ENCODE peak calls at places on chromosome 21, in seven cellular contexts. K is colonic mucosa, M is psoas muscle, F is progenitor cell of endocrine pancreas, I is cardiac fibroblast, L is ascending aorta, J is fibroblast of lung. O is an unnamed sample.

GRCh38 chr21:14229399-14229798 is 13.4 kb downstream of the RBM11 start:
- DNase-seq in K (no peak), M (no peak), F (no peak), I (no peak), L (no peak), J (no peak), O (no peak)

GRCh38 chr21:15190837-15191236 is 126.0 kb upstream of the NRIP1 start:
- DNase-seq in K (no peak), M (no peak), F (no peak), I (no peak), L (no peak), J (no peak), O (no peak)

GRCh38 chr21:17819878-17820232 is 699 bp upstream of the C21orf91 start:
- DNase-seq in K (no peak), M (no peak), F (no peak), I (no peak), L (no peak), J (no peak), O (no peak)

GRCh38 chr21:16532841-16533240 is 803.1 kb downstream of the USP25 start:
- DNase-seq in K (no peak), M (no peak), F (no peak), I (peak; percentile 71), L (no peak), J (peak; percentile 73), O (peak; percentile 46)

GRCh38 chr21:46161800-46162592 is 6.6 kb upstream of the FTCD start:
- DNase-seq in K (peak; percentile 12), M (no peak), F (no peak), I (no peak), L (no peak), J (no peak), O (no peak)

GRCh38 chr21:37811711-37812110 is 104.5 kb downstream of the KCNJ6 start:
- DNase-seq in K (no peak), M (no peak), F (no peak), I (peak; percentile 4), L (no peak), J (no peak), O (no peak)

GRCh38 chr21:37821791-37822450 is 94.3 kb downstream of the KCNJ6 start:
- DNase-seq in K (no peak), M (no peak), F (no peak), I (no peak), L (no peak), J (no peak), O (peak; percentile 79)

GRCh38 chr21:21631961-21632360 is 633.8 kb downstream of the NCAM2 start:
- DNase-seq in K (no peak), M (no peak), F (no peak), I (peak; percentile 24), L (no peak), J (peak; percentile 45), O (no peak)

GRCh38 chr21:24852610-24853195 is 754.6 kb downstream of the MRPL39 start:
- DNase-seq in K (no peak), M (no peak), F (no peak), I (no peak), L (no peak), J (no peak), O (no peak)

GRCh38 chr21:17848228-17848627 is 29.1 kb upstream of the C21orf91 start:
- DNase-seq in K (peak; percentile 33), M (peak; percentile 30), F (no peak), I (peak; percentile 84), L (no peak), J (peak; percentile 97), O (peak; percentile 85)

GRCh38 chr21:33418686-33419085 is 15.5 kb downstream of the IFNGR2 start:
- DNase-seq in K (no peak), M (peak; percentile 78), F (no peak), I (peak; percentile 73), L (no peak), J (peak; percentile 69), O (no peak)

GRCh38 chr21:14916676-14917141 is 148.1 kb downstream of the NRIP1 start:
- DNase-seq in K (no peak), M (no peak), F (no peak), I (peak; percentile 33), L (no peak), J (peak; percentile 48), O (peak; percentile 54)

GRCh38 chr21:41768371-41769042 is 1.7 kb upstream of the RIPK4 start:
- DNase-seq in K (peak; percentile 91), M (no peak), F (no peak), I (peak; percentile 61), L (no peak), J (peak; percentile 43), O (peak; percentile 88)

GRCh38 chr21:24046816-24047443 is 1560.4 kb downstream of the MRPL39 start:
- DNase-seq in K (no peak), M (no peak), F (no peak), I (no peak), L (no peak), J (no peak), O (no peak)

GRCh38 chr21:26519142-26519541 is 53.9 kb downstream of the CYYR1 start:
- DNase-seq in K (no peak), M (no peak), F (no peak), I (no peak), L (no peak), J (no peak), O (no peak)

GRCh38 chr21:44697811-44698734 is 1.1 kb downstream of the KRTAP10-12 start:
- DNase-seq in K (peak; percentile 10), M (no peak), F (no peak), I (no peak), L (no peak), J (no peak), O (no peak)
- TF ChIP-seq CTCF in K (no peak), M (no peak), F (no peak), I (no peak), L (no peak), J (no peak), O (no peak)

GRCh38 chr21:34889537-34890257 is 159.4 kb downstream of the RUNX1 start:
- DNase-seq in K (peak; percentile 82), M (peak; percentile 84), F (peak; percentile 69), I (peak; percentile 85), L (peak; percentile 33), J (peak; percentile 80), O (peak; percentile 80)

GRCh38 chr21:34889287-34889536 is 159.9 kb downstream of the RUNX1 start:
- DNase-seq in K (peak; percentile 47), M (peak; percentile 60), F (no peak), I (peak; percentile 81), L (no peak), J (peak; percentile 79), O (peak; percentile 81)

GRCh38 chr21:34890258-34890723 is 158.8 kb downstream of the RUNX1 start:
- DNase-seq in K (no peak), M (no peak), F (no peak), I (no peak), L (no peak), J (no peak), O (no peak)

GRCh38 chr21:34887729-34888568 is 161.2 kb downstream of the RUNX1 start:
- DNase-seq in K (peak; percentile 75), M (peak; percentile 87), F (peak; percentile 44), I (peak; percentile 88), L (peak; percentile 69), J (peak; percentile 94), O (peak; percentile 99)

GRCh38 chr21:34888569-34889286 is 160.4 kb downstream of the RUNX1 start:
- DNase-seq in K (peak; percentile 96), M (peak; percentile 95), F (peak; percentile 78), I (peak; percentile 97), L (peak; percentile 86), J (peak; percentile 95), O (peak; percentile 98)
- TF ChIP-seq CTCF in K (no peak), M (no peak), F (no peak), I (no peak), L (no peak), J (no peak), O (no peak)

GRCh38 chr21:32356874-32357395 is 35.9 kb downstream of the URB1 start:
- DNase-seq in K (no peak), M (no peak), F (no peak), I (no peak), L (no peak), J (no peak), O (no peak)

GRCh38 chr21:32360401-32360981 is 32.3 kb downstream of the URB1 start:
- DNase-seq in K (no peak), M (no peak), F (no peak), I (no peak), L (no peak), J (no peak), O (peak; percentile 80)

GRCh38 chr21:32364801-32365200 is 28.0 kb downstream of the URB1 start:
- DNase-seq in K (no peak), M (no peak), F (no peak), I (no peak), L (no peak), J (no peak), O (no peak)

GRCh38 chr21:32364387-32364786 is 28.4 kb downstream of the URB1 start:
- DNase-seq in K (peak; percentile 37), M (no peak), F (no peak), I (no peak), L (no peak), J (peak; percentile 9), O (no peak)

GRCh38 chr21:32359719-32360260 is 33.0 kb downstream of the URB1 start:
- DNase-seq in K (no peak), M (no peak), F (no peak), I (no peak), L (no peak), J (no peak), O (peak; percentile 56)
- TF ChIP-seq CTCF in K (no peak), M (no peak), F (no peak), I (peak; percentile 29), L (no peak), J (peak; percentile 12), O (peak; percentile 60)

GRCh38 chr21:42863504-42863870 is 15.9 kb downstream of the WDR4 start:
- DNase-seq in K (no peak), M (no peak), F (no peak), I (peak; percentile 14), L (no peak), J (no peak), O (no peak)

GRCh38 chr21:42864286-42864685 is 15.1 kb downstream of the WDR4 start:
- DNase-seq in K (no peak), M (no peak), F (no peak), I (no peak), L (no peak), J (no peak), O (no peak)

GRCh38 chr21:42861311-42862122 is 17.8 kb downstream of the WDR4 start:
- DNase-seq in K (no peak), M (no peak), F (no peak), I (no peak), L (no peak), J (no peak), O (no peak)

GRCh38 chr21:42862123-42862475 is 17.2 kb downstream of the WDR4 start:
- DNase-seq in K (no peak), M (no peak), F (no peak), I (no peak), L (no peak), J (no peak), O (no peak)

DNA sequence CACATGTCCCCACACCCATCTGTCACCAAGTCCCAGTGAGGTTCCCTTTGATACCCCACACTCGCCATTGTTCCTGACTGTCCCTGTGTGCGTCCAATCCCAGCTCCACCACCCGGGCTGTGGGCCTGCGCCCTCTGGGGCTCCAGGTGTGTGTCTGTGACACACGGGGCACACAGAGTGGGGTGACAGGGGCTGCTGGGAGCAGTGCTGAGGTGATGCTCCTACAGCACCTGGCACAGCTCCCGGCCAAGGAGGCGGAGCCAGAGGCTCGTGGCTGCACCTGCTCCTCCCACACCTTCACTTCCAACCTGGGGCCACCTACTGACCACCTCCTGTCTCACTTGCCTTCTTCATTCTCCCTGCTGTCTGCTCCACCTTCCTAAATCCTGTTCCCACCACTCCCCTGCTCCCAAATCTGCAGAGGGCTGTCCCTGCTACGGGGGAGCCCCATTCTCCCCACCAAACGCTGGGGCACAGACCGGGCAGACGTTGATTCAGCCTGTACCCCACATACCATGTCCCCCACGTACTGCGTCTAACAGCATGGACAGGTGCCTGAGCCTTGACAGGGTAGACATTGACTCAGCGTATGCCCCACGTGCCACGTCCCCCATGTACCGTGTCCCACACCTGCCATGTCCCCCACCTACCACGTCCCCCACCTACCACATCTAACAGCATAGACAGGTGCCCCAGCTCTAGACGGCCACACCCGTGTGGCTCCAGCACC is 16.4 kb downstream of the WDR4 start:
- DNase-seq in K (peak; percentile 58), M (no peak), F (no peak), I (no peak), L (no peak), J (no peak), O (peak; percentile 68)
- TF ChIP-seq CTCF in K (no peak), M (no peak), F (peak; percentile 45), I (peak; percentile 6), L (no peak), J (no peak), O (peak; percentile 56)

O was measured in epithelial cell of esophagus.